ENCODE peak calls at places on chromosomes 4 and X, in four cellular contexts. Z, M, P and J are unnamed samples.

GRCh38 chrX:12595746-12596145 is 195.5 kb upstream of the PRPS2 start:
- DNase-seq in Z (no peak), M (no peak), P (no peak), J (no peak)

GRCh38 chr4:79050521-79050880 is 111.3 kb upstream of the PAQR3 start:
- DNase-seq in Z (no peak), M (peak; percentile 75), P (no peak), J (no peak)

GRCh38 chr4:75660491-75660890 is 12.7 kb downstream of the G3BP2 start:
- DNase-seq in Z (no peak), M (no peak), P (no peak), J (no peak)

GRCh38 chr4:95000076-95000648 is 242.4 kb downstream of the BMPR1B start:
- DNase-seq in Z (no peak), M (no peak), P (no peak), J (no peak)

GRCh38 chrX:155216940-155217450 is 735 bp downstream of the VBP1 start:
- DNase-seq in Z (no peak), M (peak; percentile 20), P (no peak), J (no peak)

GRCh38 chr4:57158221-57158620 is 48.0 kb upstream of the IGFBP7 start:
- DNase-seq in Z (no peak), M (no peak), P (no peak), J (no peak)

GRCh38 chr4:73742776-73743175 is 2.4 kb downstream of the CXCL8 start:
- DNase-seq in Z (no peak), M (no peak), P (no peak), J (no peak)

GRCh38 chrX:86014421-86014820 is 32.9 kb downstream of the CHM start:
- DNase-seq in Z (no peak), M (no peak), P (no peak), J (no peak)

GRCh38 chrX:47218920-47219815 is 687 bp downstream of the CDK16 start:
- DNase-seq in Z (peak; percentile 42), M (peak; percentile 23), P (peak; percentile 36), J (peak; percentile 42)

GRCh38 chr4:55116450-55116849 is 8.9 kb downstream of the KDR start:
- DNase-seq in Z (no peak), M (no peak), P (no peak), J (no peak)

GRCh38 chr4:37666625-37667071 is 19.5 kb downstream of the RELL1 start:
- DNase-seq in Z (no peak), M (no peak), P (no peak), J (peak; percentile 10)

GRCh38 chr4:65287071-65287470 is 383.2 kb downstream of the EPHA5 start:
- DNase-seq in Z (no peak), M (no peak), P (no peak), J (no peak)

GRCh38 chrX:57929373-57929772 is 19.1 kb upstream of the ZXDA start:
- DNase-seq in Z (no peak), M (peak; percentile 42), P (no peak), J (no peak)

GRCh38 chr4:17528526-17529165 is 13.7 kb downstream of the CLRN2 start:
- DNase-seq in Z (no peak), M (no peak), P (no peak), J (no peak)

GRCh38 chrX:13506574-13506973 is 62.8 kb upstream of the EGFL6 start:
- DNase-seq in Z (peak; percentile 15), M (peak; percentile 40), P (peak; percentile 39), J (peak; percentile 2)

GRCh38 chrX:148416931-148417330 is 83.5 kb upstream of the AFF2 start:
- DNase-seq in Z (no peak), M (no peak), P (no peak), J (no peak)

GRCh38 chr4:105627620-105628019 is 75.2 kb downstream of the ARHGEF38 start:
- DNase-seq in Z (no peak), M (no peak), P (no peak), J (no peak)